ENCODE peak calls at places on chromosome 4, in four cellular contexts. C is stimulated activated CD4-positive, alpha-beta T cell treated with anti-CD3 and anti-CD28 coated beads, Interleukin-2, amount 100 ng/mL, for 48 hours; Y is A172; I is AG04449. Q is an unnamed sample.

GRCh38 chr4:36676139-36677050 is 395.0 kb downstream of the DTHD1 start:
- DNase-seq in C (no peak), Y (peak), I (no peak), Q (no peak)

GRCh38 chr4:137650051-137650450 is 117.8 kb upstream of the PCDH18 start:
- DNase-seq in C (no peak), Y (no peak), I (no peak), Q (no peak)

GRCh38 chr4:73947239-73947985 is 34.4 kb downstream of the PF4 start:
- DNase-seq in Y (no peak), I (no peak), C (no peak), Q (no peak)

GRCh38 chr4:184288451-184289178 is 70.9 kb upstream of the ENPP6 start:
- DNase-seq in I (no peak), C (no peak), Y (no peak), Q (no peak)

GRCh38 chr4:12924253-12924652 is 559.9 kb downstream of the RAB28 start:
- DNase-seq in I (no peak), Y (no peak), C (no peak), Q (no peak)

GRCh38 chr4:187128226-187128625 is 404.6 kb upstream of the FAT1 start:
- DNase-seq in I (no peak), Y (peak), C (no peak), Q (no peak)

GRCh38 chr4:13985824-13986223 is 358.3 kb upstream of the BOD1L1 start:
- DNase-seq in I (no peak), Y (no peak), C (no peak), Q (no peak)

GRCh38 chr4:18882468-18882867 is 860.9 kb upstream of the LCORL start:
- DNase-seq in Y (peak), I (peak), C (no peak), Q (no peak)